ENCODE peak calls at places on chromosome 5, in nine cellular contexts. One of them, this sample, is unnamed. For H3K4me1, the result is how much of the 10 kb centered on the place peaks cover.

GRCh38 chr5:96601811-96602244 is 60.3 kb upstream of the CAST start:
- DNase-seq in HAP-1: peak
- DNase-seq in uterus: peak
- DNase-seq in K562: peak
- DNase-seq in lower lobe of right lung: no peak
- DNase-seq in suprapubic skin: no peak
- DNase-seq in A549: peak
- DNase-seq in ovary: no peak
- DNase-seq in ascending aorta: no peak
- DNase-seq in this sample: peak

GRCh38 chr5:14265574-14265973 is 122.4 kb downstream of the TRIO start:
- DNase-seq in A549: peak
- DNase-seq in suprapubic skin: no peak
- DNase-seq in lower lobe of right lung: no peak
- DNase-seq in K562: no peak
- DNase-seq in ascending aorta: no peak
- DNase-seq in uterus: no peak
- DNase-seq in HAP-1: no peak
- DNase-seq in ovary: no peak
- DNase-seq in this sample: peak

GRCh38 chr5:67806647-67807046 is 408.9 kb upstream of the PIK3R1 start:
- DNase-seq in A549: no peak
- DNase-seq in HAP-1: no peak
- DNase-seq in K562: no peak
- DNase-seq in ascending aorta: no peak
- DNase-seq in suprapubic skin: no peak
- DNase-seq in lower lobe of right lung: no peak
- DNase-seq in uterus: no peak
- DNase-seq in ovary: no peak
- DNase-seq in this sample: no peak

GRCh38 chr5:54946306-54946705 is 39.1 kb downstream of the ESM1 start:
- DNase-seq in lower lobe of right lung: no peak
- DNase-seq in suprapubic skin: no peak
- DNase-seq in uterus: no peak
- DNase-seq in ascending aorta: no peak
- DNase-seq in ovary: no peak
- DNase-seq in HAP-1: no peak
- DNase-seq in K562: no peak
- DNase-seq in A549: no peak
- DNase-seq in this sample: peak

GRCh38 chr5:343461-344401 is 22.2 kb downstream of the AHRR start:
- DNase-seq in HAP-1: no peak
- DNase-seq in ascending aorta: no peak
- DNase-seq in lower lobe of right lung: peak
- DNase-seq in K562: no peak
- DNase-seq in A549: peak
- DNase-seq in uterus: no peak
- DNase-seq in suprapubic skin: no peak
- DNase-seq in ovary: peak
- DNase-seq in this sample: peak

GRCh38 chr5:169581580-169582227 is 1.9 kb upstream of the SPDL1 start:
- DNase-seq in suprapubic skin: peak
- DNase-seq in uterus: peak
- DNase-seq in ascending aorta: peak
- DNase-seq in A549: peak
- DNase-seq in HAP-1: peak
- DNase-seq in ovary: peak
- DNase-seq in K562: peak
- DNase-seq in lower lobe of right lung: no peak
- DNase-seq in this sample: peak

GRCh38 chr5:132190161-132190817 is 37.4 kb downstream of the P4HA2 start:
- DNase-seq in A549: peak
- DNase-seq in K562: peak
- DNase-seq in lower lobe of right lung: no peak
- DNase-seq in HAP-1: peak
- DNase-seq in ascending aorta: no peak
- DNase-seq in suprapubic skin: no peak
- DNase-seq in ovary: no peak
- DNase-seq in uterus: no peak
- DNase-seq in this sample: peak

GRCh38 chr5:61649231-61649630 is 317.2 kb downstream of the ZSWIM6 start:
- DNase-seq in ascending aorta: no peak
- DNase-seq in suprapubic skin: no peak
- DNase-seq in HAP-1: no peak
- DNase-seq in A549: no peak
- DNase-seq in lower lobe of right lung: no peak
- DNase-seq in K562: no peak
- DNase-seq in uterus: no peak
- DNase-seq in ovary: no peak
- DNase-seq in this sample: no peak

GRCh38 chr5:141788296-141788980 is 89.8 kb downstream of the PCDH1 start:
- DNase-seq in K562: no peak
- DNase-seq in HAP-1: no peak
- DNase-seq in ovary: no peak
- DNase-seq in lower lobe of right lung: no peak
- DNase-seq in suprapubic skin: no peak
- DNase-seq in uterus: no peak
- DNase-seq in A549: no peak
- DNase-seq in ascending aorta: no peak
- DNase-seq in this sample: no peak

GRCh38 chr5:142801495-142801871 is 31.3 kb downstream of the ARHGAP26 start:
- DNase-seq in suprapubic skin: no peak
- DNase-seq in K562: no peak
- DNase-seq in uterus: no peak
- DNase-seq in lower lobe of right lung: no peak
- DNase-seq in ovary: no peak
- DNase-seq in A549: no peak
- DNase-seq in ascending aorta: no peak
- DNase-seq in HAP-1: no peak
- DNase-seq in this sample: no peak

GRCh38 chr5:143862260-143862659 is 50.3 kb downstream of the HMHB1 start:
- DNase-seq in HAP-1: no peak
- DNase-seq in ovary: no peak
- DNase-seq in A549: no peak
- DNase-seq in K562: no peak
- DNase-seq in lower lobe of right lung: no peak
- DNase-seq in ascending aorta: no peak
- DNase-seq in uterus: no peak
- DNase-seq in suprapubic skin: no peak
- DNase-seq in this sample: no peak

GRCh38 chr5:140295414-140295813 is 7.5 kb downstream of the PFDN1 start:
- DNase-seq in uterus: no peak
- DNase-seq in HAP-1: peak
- DNase-seq in A549: no peak
- DNase-seq in ascending aorta: peak
- DNase-seq in K562: no peak
- DNase-seq in lower lobe of right lung: no peak
- DNase-seq in ovary: no peak
- DNase-seq in suprapubic skin: no peak
- DNase-seq in this sample: peak
- H3K4me1 ChIP-seq in uterus: under half
- H3K4me1 ChIP-seq in HAP-1: under half
- H3K4me1 ChIP-seq in A549: half or more
- H3K4me1 ChIP-seq in ascending aorta: under half
- H3K4me1 ChIP-seq in K562: under half
- H3K4me1 ChIP-seq in lower lobe of right lung: half or more
- H3K4me1 ChIP-seq in ovary: under half
- H3K4me1 ChIP-seq in suprapubic skin: under half
- H3K4me1 ChIP-seq in this sample: half or more

GRCh38 chr5:158433634-158434033 is 574.7 kb upstream of the CLINT1 start:
- DNase-seq in HAP-1: no peak
- DNase-seq in suprapubic skin: no peak
- DNase-seq in ovary: no peak
- DNase-seq in A549: no peak
- DNase-seq in uterus: no peak
- DNase-seq in ascending aorta: no peak
- DNase-seq in K562: no peak
- DNase-seq in lower lobe of right lung: no peak
- DNase-seq in this sample: no peak
- H3K4me1 ChIP-seq in HAP-1: under half
- H3K4me1 ChIP-seq in suprapubic skin: under half
- H3K4me1 ChIP-seq in ovary: under half
- H3K4me1 ChIP-seq in A549: under half
- H3K4me1 ChIP-seq in uterus: under half
- H3K4me1 ChIP-seq in ascending aorta: under half
- H3K4me1 ChIP-seq in K562: under half
- H3K4me1 ChIP-seq in lower lobe of right lung: under half
- H3K4me1 ChIP-seq in this sample: under half

GRCh38 chr5:139133237-139133636 is 64.9 kb downstream of the SIL1 start:
- DNase-seq in suprapubic skin: no peak
- DNase-seq in lower lobe of right lung: no peak
- DNase-seq in uterus: no peak
- DNase-seq in K562: no peak
- DNase-seq in ovary: no peak
- DNase-seq in ascending aorta: no peak
- DNase-seq in HAP-1: peak
- DNase-seq in A549: no peak
- DNase-seq in this sample: no peak
- H3K4me1 ChIP-seq in suprapubic skin: under half
- H3K4me1 ChIP-seq in lower lobe of right lung: under half
- H3K4me1 ChIP-seq in uterus: under half
- H3K4me1 ChIP-seq in K562: under half
- H3K4me1 ChIP-seq in ovary: under half
- H3K4me1 ChIP-seq in ascending aorta: under half
- H3K4me1 ChIP-seq in HAP-1: under half
- H3K4me1 ChIP-seq in A549: under half
- H3K4me1 ChIP-seq in this sample: under half

GRCh38 chr5:130476325-130476724 is 572.1 kb downstream of the CHSY3 start:
- DNase-seq in ovary: no peak
- DNase-seq in A549: no peak
- DNase-seq in uterus: no peak
- DNase-seq in ascending aorta: no peak
- DNase-seq in HAP-1: no peak
- DNase-seq in suprapubic skin: no peak
- DNase-seq in K562: no peak
- DNase-seq in lower lobe of right lung: no peak
- DNase-seq in this sample: no peak

GRCh38 chr5:130479045-130479804 is 575.0 kb downstream of the CHSY3 start:
- DNase-seq in K562: no peak
- DNase-seq in uterus: no peak
- DNase-seq in suprapubic skin: no peak
- DNase-seq in ovary: no peak
- DNase-seq in A549: no peak
- DNase-seq in lower lobe of right lung: no peak
- DNase-seq in HAP-1: no peak
- DNase-seq in ascending aorta: no peak
- DNase-seq in this sample: no peak
- H3K4me1 ChIP-seq in K562: under half
- H3K4me1 ChIP-seq in uterus: under half
- H3K4me1 ChIP-seq in suprapubic skin: under half
- H3K4me1 ChIP-seq in ovary: under half
- H3K4me1 ChIP-seq in A549: under half
- H3K4me1 ChIP-seq in lower lobe of right lung: under half
- H3K4me1 ChIP-seq in HAP-1: under half
- H3K4me1 ChIP-seq in ascending aorta: under half
- H3K4me1 ChIP-seq in this sample: under half

DNA sequence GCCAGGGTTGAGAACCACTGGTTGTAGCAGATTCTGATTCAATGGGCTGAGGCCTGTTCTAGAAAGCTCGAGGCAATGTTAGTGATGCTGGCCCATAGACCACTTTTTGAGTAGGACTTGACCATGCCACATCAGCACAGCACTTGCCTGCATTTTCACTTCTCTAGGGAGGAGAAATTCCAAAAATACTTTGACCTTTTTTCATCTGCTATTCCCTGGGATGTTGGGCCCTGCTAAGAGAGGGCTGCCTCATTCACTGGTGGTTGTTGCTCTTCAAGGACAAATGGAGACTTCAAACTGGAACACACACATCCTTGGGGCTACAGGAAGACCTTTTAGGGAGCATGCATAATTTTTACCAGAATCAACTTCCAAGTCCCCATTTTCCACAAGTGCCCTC is 12.8 kb upstream of the TGFBI start:
- DNase-seq in suprapubic skin: no peak
- DNase-seq in ovary: no peak
- DNase-seq in uterus: no peak
- DNase-seq in lower lobe of right lung: no peak
- DNase-seq in K562: no peak
- DNase-seq in A549: no peak
- DNase-seq in ascending aorta: peak
- DNase-seq in HAP-1: no peak
- DNase-seq in this sample: no peak
- H3K4me1 ChIP-seq in suprapubic skin: half or more
- H3K4me1 ChIP-seq in ovary: under half
- H3K4me1 ChIP-seq in uterus: under half
- H3K4me1 ChIP-seq in lower lobe of right lung: half or more
- H3K4me1 ChIP-seq in K562: under half
- H3K4me1 ChIP-seq in A549: half or more
- H3K4me1 ChIP-seq in ascending aorta: under half
- H3K4me1 ChIP-seq in HAP-1: under half
- H3K4me1 ChIP-seq in this sample: half or more